ENCODE peak calls at places on chromosome 5, in four cellular contexts. R is cerebellar nuclear complex, N is endothelial cell, Z is GM12865. T is an unnamed sample.

GRCh38 chr5:170483701-170484458 is 19.9 kb upstream of the KCNIP1 start:
- DNase-seq in R (no peak), N (no peak), Z (no peak), T (peak)

GRCh38 chr5:141694479-141694878 is 12.4 kb upstream of the ARAP3 start:
- DNase-seq in R (no peak), N (no peak), Z (no peak), T (peak)

GRCh38 chr5:114988096-114988495 is 181.6 kb downstream of the TRIM36 start:
- DNase-seq in R (no peak), N (no peak), Z (no peak), T (no peak)

GRCh38 chr5:1511651-1512540 is 11.9 kb downstream of the LPCAT1 start:
- DNase-seq in R (no peak), N (no peak), Z (peak), T (peak)

GRCh38 chr5:131198625-131199024 is 27.9 kb downstream of the LYRM7 start:
- DNase-seq in R (no peak), N (no peak), Z (no peak), T (no peak)

GRCh38 chr5:150057052-150057451 is 29.3 kb downstream of the CSF1R start:
- DNase-seq in R (no peak), N (no peak), Z (no peak), T (no peak)

GRCh38 chr5:95895771-95896170 is 65.9 kb downstream of the ELL2 start:
- DNase-seq in R (no peak), N (no peak), Z (no peak), T (no peak)

GRCh38 chr5:134555223-134555790 is 29.8 kb downstream of the JADE2 start:
- DNase-seq in R (no peak), N (no peak), Z (peak), T (no peak)

GRCh38 chr5:17860660-17861315 is 226.5 kb downstream of the TAF11L14 start:
- DNase-seq in R (no peak), N (no peak), Z (no peak), T (no peak)

GRCh38 chr5:65100846-65101678 is 332.3 kb downstream of the CWC27 start:
- DNase-seq in R (no peak), N (peak), Z (peak), T (peak)

GRCh38 chr5:169272731-169273401 is 28.1 kb downstream of the SLIT3 start:
- DNase-seq in R (no peak), N (no peak), Z (no peak), T (no peak)

GRCh38 chr5:61949054-61949679 is 356.8 kb upstream of the KIF2A start:
- DNase-seq in R (no peak), N (no peak), Z (no peak), T (no peak)